ENCODE peak calls at places on chromosomes 2 and 18, in four cellular contexts. W is A549, H is HepG2, L is H1. S is an unnamed sample.

GRCh38 chr2:75870133-75870532 is 159.4 kb upstream of the GCFC2 start:
- DNase-seq in W (no peak), H (no peak), L (peak; percentile 43), S (no peak)

GRCh38 chr2:55776479-55776878 is 82.8 kb upstream of the PNPT1 start:
- DNase-seq in W (no peak), H (no peak), L (no peak), S (no peak)

GRCh38 chr2:74921236-74921736 is 37.2 kb upstream of the POLE4 start:
- DNase-seq in W (no peak), H (peak; percentile 20), L (no peak), S (no peak)

GRCh38 chr18:58535340-58536186 is 93.3 kb downstream of the ALPK2 start:
- DNase-seq in W (no peak), H (no peak), L (no peak), S (no peak)

GRCh38 chr2:101733257-101733993 is 35.9 kb downstream of the MAP4K4 start:
- DNase-seq in W (no peak), H (peak; percentile 94), L (no peak), S (no peak)

GRCh38 chr18:61551586-61551985 is 218.4 kb downstream of the CDH20 start:
- DNase-seq in W (peak; percentile 71), H (peak; percentile 46), L (peak; percentile 47), S (peak; percentile 35)

GRCh38 chr2:241852981-241853631 is 5.6 kb downstream of the PDCD1 start:
- DNase-seq in W (no peak), H (no peak), L (no peak), S (no peak)

GRCh38 chr18:61948842-61949438 is 56.1 kb upstream of the RNF152 start:
- DNase-seq in W (no peak), H (no peak), L (no peak), S (no peak)

GRCh38 chr18:49970288-49970687 is 157.0 kb upstream of the ACAA2 start:
- DNase-seq in W (no peak), H (no peak), L (no peak), S (no peak)

GRCh38 chr2:138777996-138778395 is 2.2 kb downstream of the NXPH2 start:
- DNase-seq in W (peak; percentile 58), H (peak; percentile 69), L (peak; percentile 66), S (no peak)

GRCh38 chr2:80326214-80326613 is 21.7 kb upstream of the LRRTM1 start:
- DNase-seq in W (peak; percentile 13), H (peak; percentile 18), L (no peak), S (no peak)

GRCh38 chr2:124561486-124561885 is 536.4 kb downstream of the CNTNAP5 start:
- DNase-seq in W (no peak), H (no peak), L (no peak), S (no peak)

GRCh38 chr2:189233527-189233926 is 54.0 kb upstream of the COL5A2 start:
- DNase-seq in W (no peak), H (no peak), L (no peak), S (no peak)

GRCh38 chr18:55588001-55588875 is at the start of gene TCF4:
- DNase-seq in W (peak; percentile 33), H (no peak), L (no peak), S (peak; percentile 56)

GRCh38 chr18:68803371-68803770 is 5.5 kb downstream of the CCDC102B start:
- DNase-seq in W (no peak), H (no peak), L (no peak), S (no peak)

GRCh38 chr2:18050001-18050400 is 171.5 kb downstream of the KCNS3 start:
- DNase-seq in W (no peak), H (no peak), L (no peak), S (no peak)

GRCh38 chr18:77054606-77055428 is 77.8 kb downstream of the MBP start:
- DNase-seq in W (peak; percentile 82), H (peak; percentile 87), L (peak; percentile 33), S (peak; percentile 47)

GRCh38 chr2:120287183-120288015 is 34.7 kb downstream of the RALB start:
- DNase-seq in W (peak; percentile 71), H (no peak), L (no peak), S (no peak)

GRCh38 chr2:98118161-98118560 is 31.2 kb downstream of the VWA3B start:
- DNase-seq in W (no peak), H (no peak), L (no peak), S (no peak)

GRCh38 chr2:6865346-6866238 is at the start of gene CMPK2:
- DNase-seq in W (peak; percentile 41), H (peak; percentile 35), L (no peak), S (peak; percentile 83)

GRCh38 chr18:58781627-58782194 is 83.0 kb upstream of the ZNF532 start:
- DNase-seq in W (peak; percentile 89), H (peak; percentile 59), L (peak; percentile 56), S (peak; percentile 50)

GRCh38 chr18:76720683-76721082 is 101.7 kb upstream of the ZNF236 start:
- DNase-seq in W (no peak), H (no peak), L (no peak), S (no peak)

GRCh38 chr2:85353876-85354285 is 447 bp downstream of the RETSAT start:
- DNase-seq in W (peak; percentile 39), H (peak; percentile 25), L (no peak), S (peak; percentile 67)

GRCh38 chr18:24986611-24987270 is 365.2 kb downstream of the ZNF521 start:
- DNase-seq in W (no peak), H (no peak), L (no peak), S (no peak)

GRCh38 chr2:142834003-142834402 is 43.5 kb upstream of the KYNU start:
- DNase-seq in W (no peak), H (no peak), L (no peak), S (no peak)

GRCh38 chr2:29783696-29784095 is 137.7 kb downstream of the ALK start:
- DNase-seq in W (no peak), H (no peak), L (no peak), S (no peak)

GRCh38 chr2:224260605-224261004 is 141.3 kb downstream of the FAM124B start:
- DNase-seq in W (no peak), H (no peak), L (no peak), S (no peak)

GRCh38 chr2:28445448-28446258 is 50.2 kb upstream of the PLB1 start:
- DNase-seq in W (peak; percentile 87), H (no peak), L (no peak), S (peak; percentile 32)

GRCh38 chr2:10820562-10820961 is 8.0 kb upstream of the PDIA6 start:
- DNase-seq in W (no peak), H (no peak), L (no peak), S (no peak)

GRCh38 chr2:70974592-70974991 is 3.8 kb upstream of the ANKRD53 start:
- DNase-seq in W (no peak), H (no peak), L (no peak), S (peak; percentile 7)

GRCh38 chr2:189411860-189412259 is 29.4 kb upstream of the WDR75 start:
- DNase-seq in W (peak; percentile 11), H (no peak), L (no peak), S (no peak)

GRCh38 chr2:215503381-215503780 is 67.5 kb upstream of the FN1 start:
- DNase-seq in W (no peak), H (no peak), L (no peak), S (no peak)

GRCh38 chr2:139790807-139791206 is 1010.6 kb upstream of the NXPH2 start:
- DNase-seq in W (peak; percentile 36), H (no peak), L (no peak), S (no peak)

GRCh38 chr2:152189622-152190495 is 14.3 kb upstream of the STAM2 start:
- DNase-seq in W (peak; percentile 70), H (peak; percentile 71), L (no peak), S (peak; percentile 59)

GRCh38 chr18:36772339-36772738 is 56.5 kb downstream of the TPGS2 start:
- DNase-seq in W (no peak), H (no peak), L (no peak), S (no peak)
- TF ChIP-seq RNF2 in W (no peak), H (no peak), L (no peak), S (no peak)

DNA sequence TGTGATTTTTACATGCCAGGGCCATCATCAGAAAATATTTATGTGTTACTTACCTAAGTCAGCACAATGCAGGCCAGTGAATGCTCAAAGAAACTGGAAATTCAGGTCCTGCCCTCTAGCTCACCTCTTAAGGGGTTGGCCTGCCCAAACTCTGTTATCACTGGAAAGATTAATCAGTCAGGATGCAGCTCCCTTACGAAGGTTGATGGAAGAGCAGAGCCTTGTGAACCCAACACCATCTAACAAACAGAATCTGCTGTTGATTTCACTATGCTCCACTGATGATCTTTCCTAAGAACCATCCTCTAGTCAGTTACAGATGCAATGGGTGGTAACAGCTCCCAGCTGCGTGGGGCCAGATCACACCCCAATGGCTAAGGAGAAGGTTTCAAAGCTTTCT is 38.2 kb downstream of the SOX11 start:
- DNase-seq in W (no peak), H (no peak), L (no peak), S (no peak)
- TF ChIP-seq RNF2 in W (no peak), H (no peak), L (no peak), S (no peak)

DNA sequence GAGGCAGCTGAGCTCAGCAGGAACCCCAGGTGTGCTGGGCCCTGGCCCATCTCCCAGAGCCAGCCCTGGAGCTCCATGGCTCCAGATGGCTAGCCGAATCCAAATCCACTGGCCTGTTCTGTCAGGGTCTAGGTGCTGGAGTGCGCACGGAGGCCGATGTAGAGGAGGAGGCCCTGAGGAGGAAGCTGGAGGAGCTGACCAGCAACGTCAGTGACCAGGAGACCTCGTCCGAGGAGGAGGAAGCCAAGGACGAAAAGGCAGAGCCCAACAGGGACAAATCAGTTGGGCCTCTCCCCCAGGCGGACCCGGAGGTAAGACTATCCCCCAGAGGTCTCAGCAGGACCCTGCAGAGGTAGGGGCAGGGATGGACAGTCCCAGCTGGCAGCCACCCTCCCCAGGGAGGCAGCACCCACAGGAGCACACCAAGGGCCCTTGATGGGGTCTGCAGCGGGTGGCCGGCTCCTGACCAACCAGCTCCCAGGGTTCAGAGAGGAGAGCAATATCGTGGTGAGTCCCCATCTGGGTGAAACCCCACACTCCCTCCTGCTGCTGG is 26.1 kb upstream of the PRLH start:
- DNase-seq in W (no peak), H (no peak), L (no peak), S (no peak)
- TF ChIP-seq RNF2 in W (no peak), H (no peak), L (no peak), S (no peak)

GRCh38 chr2:129859141-129859540 is 120.3 kb upstream of the RAB6C start:
- DNase-seq in W (no peak), H (no peak), L (no peak), S (no peak)
- TF ChIP-seq RNF2 in W (no peak), H (no peak), L (no peak), S (no peak)

DNA sequence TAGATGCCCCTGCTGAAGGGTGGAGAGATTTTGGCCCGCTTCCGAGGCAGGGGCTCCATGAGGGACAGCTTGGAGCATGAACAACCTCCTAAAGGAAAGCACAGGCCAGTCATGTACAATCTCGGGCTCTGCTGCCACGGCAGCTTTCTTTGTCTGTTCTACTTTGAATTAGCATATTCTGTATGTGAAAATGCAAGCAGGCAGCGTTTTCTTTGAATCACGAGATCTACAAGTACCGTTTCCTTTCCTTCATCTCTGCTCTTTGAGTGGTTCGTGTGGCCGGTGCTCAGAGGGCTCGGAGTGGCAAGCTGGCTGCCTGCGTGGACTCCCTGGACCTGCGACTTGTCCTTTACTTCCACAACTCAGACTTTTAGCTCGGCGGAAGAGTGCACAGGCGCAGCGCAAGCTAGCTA is 6.8 kb downstream of the TWIST2 start:
- DNase-seq in W (no peak), H (no peak), L (no peak), S (no peak)
- TF ChIP-seq RNF2 in W (no peak), H (no peak), L (no peak), S (no peak)

S was measured in K562.